ENCODE peak calls at places on chromosome 14, in four cellular contexts. U is K562, M is H1, X is SK-N-SH. T is an unnamed sample.

GRCh38 chr14:74502236-74503019 is 8.9 kb downstream of the ISCA2 start:
- DNase-seq in X (peak), U (peak), M (no peak), T (peak)

GRCh38 chr14:52063107-52063506 is 5.8 kb downstream of the NID2 start:
- DNase-seq in U (no peak), M (no peak), X (peak), T (no peak)

GRCh38 chr14:104285483-104285790 is 147.1 kb downstream of the KIF26A start:
- DNase-seq in M (no peak), X (peak), U (no peak), T (no peak)

GRCh38 chr14:82447586-82447985 is 913.9 kb upstream of the SEL1L start:
- DNase-seq in X (no peak), U (no peak), M (no peak), T (no peak)

GRCh38 chr14:21860172-21860571 is 186.6 kb upstream of the OR4E1 start:
- DNase-seq in M (no peak), U (peak), X (peak), T (peak)

GRCh38 chr14:81265641-81266169 is 44.9 kb upstream of the GTF2A1 start:
- DNase-seq in U (no peak), X (no peak), M (no peak), T (no peak)

GRCh38 chr14:102998393-102998792 is 59.0 kb downstream of the CDC42BPB start:
- DNase-seq in M (no peak), X (no peak), U (no peak), T (no peak)

GRCh38 chr14:103189481-103190470 is 66.5 kb downstream of the TNFAIP2 start:
- DNase-seq in U (no peak), X (no peak), M (no peak), T (peak)

GRCh38 chr14:61215222-61216010 is 65.7 kb downstream of the TMEM30B start:
- DNase-seq in X (no peak), U (no peak), M (no peak), T (no peak)

GRCh38 chr14:105010891-105011291 is 10.0 kb downstream of the CDCA4 start:
- DNase-seq in U (no peak), X (no peak), M (no peak), T (no peak)

GRCh38 chr14:21768116-21768874 is 94.7 kb upstream of the OR4E1 start:
- DNase-seq in M (no peak), U (peak), X (peak), T (no peak)

GRCh38 chr14:100864960-100865681 is 38.4 kb downstream of the RTL1 start:
- DNase-seq in U (no peak), M (no peak), X (no peak), T (no peak)

GRCh38 chr14:87824261-87824660 is 168.7 kb downstream of the GALC start:
- DNase-seq in M (no peak), X (peak), U (no peak), T (no peak)

GRCh38 chr14:71713061-71713850 is 219.0 kb upstream of the RGS6 start:
- DNase-seq in X (no peak), U (no peak), M (no peak), T (no peak)

GRCh38 chr14:91317381-91318313 is 73.1 kb upstream of the GPR68 start:
- DNase-seq in X (no peak), M (no peak), U (peak), T (no peak)

GRCh38 chr14:104548802-104549535 is 30.6 kb upstream of the C14orf180 start:
- DNase-seq in U (no peak), X (no peak), M (no peak), T (no peak)

GRCh38 chr14:94601961-94602391 is 10.2 kb upstream of the SERPINA3 start:
- DNase-seq in M (no peak), U (no peak), X (no peak), T (no peak)

GRCh38 chr14:48563465-48563864 is 888.1 kb upstream of the MDGA2 start:
- DNase-seq in M (no peak), X (no peak), U (no peak), T (no peak)

GRCh38 chr14:51873221-51873893 is 12.9 kb downstream of the GNG2 start:
- DNase-seq in X (peak), U (no peak), M (no peak), T (no peak)

GRCh38 chr14:22849212-22849819 is 12.9 kb downstream of the MMP14 start:
- DNase-seq in M (no peak), X (peak), U (no peak), T (no peak)

GRCh38 chr14:52043690-52044089 is 25.2 kb downstream of the NID2 start:
- DNase-seq in M (no peak), U (peak), X (peak), T (peak)

GRCh38 chr14:36981832-36982528 is 190.4 kb downstream of the SLC25A21 start:
- DNase-seq in M (no peak), U (no peak), X (no peak), T (no peak)

GRCh38 chr14:105602799-105603763 is 76.7 kb downstream of the TMEM121 start:
- DNase-seq in X (no peak), M (no peak), U (peak), T (no peak)

GRCh38 chr14:39974036-39974435 is 541.8 kb upstream of the FBXO33 start:
- DNase-seq in U (no peak), X (no peak), M (no peak), T (no peak)

GRCh38 chr14:101134851-101135486 is 231.4 kb upstream of the RTL1 start:
- DNase-seq in M (no peak), X (no peak), U (no peak), T (no peak)

GRCh38 chr14:104098272-104099095 is 13.0 kb downstream of the ASPG start:
- DNase-seq in M (no peak), X (no peak), U (no peak), T (no peak)

GRCh38 chr14:54658836-54659235 is 91.9 kb downstream of the SAMD4A start:
- DNase-seq in U (no peak), M (no peak), X (no peak), T (no peak)

GRCh38 chr14:45112886-45113772 is 21.2 kb downstream of the FKBP3 start:
- DNase-seq in U (no peak), M (no peak), X (no peak), T (no peak)
- TF ChIP-seq TEAD4 in U (no peak), M (no peak), X (no peak), T (no peak)

GRCh38 chr14:76205708-76206107 is 54.0 kb downstream of the GPATCH2L start:
- DNase-seq in X (no peak), M (no peak), U (no peak), T (no peak)

GRCh38 chr14:76204436-76205230 is 52.9 kb downstream of the GPATCH2L start:
- DNase-seq in X (no peak), U (no peak), M (no peak), T (no peak)

GRCh38 chr14:76203086-76204001 is 51.6 kb downstream of the GPATCH2L start:
- DNase-seq in X (no peak), U (no peak), M (peak), T (no peak)

GRCh38 chr14:76196980-76197379 is 45.3 kb downstream of the GPATCH2L start:
- DNase-seq in X (no peak), M (no peak), U (no peak), T (no peak)

DNA sequence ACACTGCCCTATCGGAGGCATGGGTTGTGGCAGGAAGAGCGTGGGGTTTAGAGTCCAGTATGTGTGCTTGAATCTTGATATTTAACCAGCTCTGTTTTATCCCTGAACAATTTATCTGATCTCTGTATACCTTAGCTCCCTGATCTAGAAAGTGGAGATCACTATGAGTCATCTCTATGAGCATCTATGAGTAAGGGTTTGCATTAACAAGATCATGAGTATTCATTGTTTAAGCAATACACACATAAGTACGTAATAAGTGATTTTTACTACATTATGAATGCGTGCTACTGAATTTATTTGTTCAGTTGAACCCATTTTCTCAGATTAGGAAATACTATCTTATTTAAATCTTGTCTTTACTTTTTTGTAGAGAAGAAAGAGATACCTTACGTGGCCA is 49.4 kb downstream of the GPATCH2L start:
- DNase-seq in X (no peak), U (no peak), M (no peak), T (no peak)
- TF ChIP-seq TEAD4 in X (no peak), U (no peak), M (no peak), T (no peak)

DNA sequence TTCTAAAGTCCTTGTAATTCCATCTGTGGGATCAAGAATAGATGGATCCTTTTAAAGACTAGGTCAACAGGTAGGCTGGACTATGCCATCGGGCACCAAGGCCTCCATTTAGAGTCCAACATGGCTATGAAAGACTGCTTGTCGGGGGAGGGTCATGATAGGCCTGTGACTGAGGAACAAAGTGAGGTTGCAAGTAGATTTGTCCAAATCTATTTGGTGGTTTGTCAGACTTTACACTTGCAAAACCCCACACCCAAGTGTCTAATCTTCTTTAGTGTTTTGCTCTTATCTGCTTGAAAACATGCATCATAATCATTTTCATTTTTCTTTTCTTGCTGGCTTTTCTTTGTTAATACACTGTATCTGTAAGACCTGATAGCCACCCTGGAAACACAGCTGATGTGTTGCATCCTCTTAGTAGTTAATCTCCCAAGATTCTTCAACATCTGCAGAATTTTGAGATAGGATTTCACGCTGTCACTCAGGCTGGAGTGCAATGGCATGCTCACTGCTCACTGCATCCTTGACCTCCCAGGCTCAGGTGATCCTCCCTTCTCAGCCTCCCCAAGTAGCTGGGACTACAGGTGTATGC is 50.3 kb downstream of the TDP1 start:
- DNase-seq in M (no peak), U (peak), X (no peak), T (no peak)
- TF ChIP-seq TEAD4 in M (no peak), U (no peak), X (no peak), T (no peak)

GRCh38 chr14:97270308-97270707 is 473.1 kb downstream of the VRK1 start:
- DNase-seq in X (no peak), M (no peak), U (no peak), T (no peak)
- TF ChIP-seq TEAD4 in X (no peak), M (no peak), U (no peak), T (no peak)

GRCh38 chr14:92613008-92613658 is 99.6 kb downstream of the RIN3 start:
- DNase-seq in M (peak), U (peak), X (peak), T (peak)
- TF ChIP-seq TEAD4 in M (peak), U (no peak), X (no peak), T (no peak)

DNA sequence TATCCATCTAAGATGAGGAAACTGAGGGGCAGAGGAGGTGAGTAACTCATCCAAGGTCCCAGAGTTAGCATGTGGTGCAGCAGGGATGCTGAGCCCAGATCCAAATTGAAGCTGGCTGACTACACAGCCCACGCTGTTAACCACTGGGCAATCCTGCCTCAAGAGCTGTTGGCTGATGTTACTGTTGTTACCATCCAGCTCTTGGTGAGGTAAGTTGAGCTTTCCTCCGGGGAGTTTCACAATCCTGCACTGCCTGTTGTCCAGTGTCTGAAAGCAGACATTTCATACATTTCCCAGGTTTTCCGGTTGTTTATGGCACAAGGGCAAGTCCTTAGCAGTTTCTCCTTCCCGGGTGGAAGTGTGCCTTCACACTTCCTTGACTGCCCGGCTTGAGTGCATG is 14.5 kb downstream of the CYP46A1 start:
- DNase-seq in U (no peak), M (no peak), X (no peak), T (no peak)
- TF ChIP-seq TEAD4 in U (no peak), M (no peak), X (no peak), T (no peak)

DNA sequence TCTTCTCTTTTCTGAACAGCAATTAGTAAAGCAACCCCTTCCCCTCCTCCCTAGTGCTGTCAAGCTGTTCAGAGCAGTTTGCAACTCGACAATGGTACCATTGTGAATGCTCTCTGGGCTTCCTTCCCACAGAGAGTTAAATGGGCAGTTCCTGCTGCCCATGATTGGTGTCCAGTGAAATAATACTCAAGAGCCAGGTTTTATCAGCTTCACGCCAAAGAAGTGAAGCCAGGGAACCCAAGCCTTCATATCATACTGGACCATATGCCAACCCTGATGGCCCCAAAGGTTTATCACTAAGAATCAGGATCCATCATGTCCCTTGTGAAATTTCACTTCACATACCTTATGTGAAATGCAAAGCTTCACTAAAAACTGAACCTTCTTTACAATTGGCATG is 24.7 kb downstream of the INSM2 start:
- DNase-seq in X (no peak), M (no peak), U (no peak), T (no peak)
- TF ChIP-seq TEAD4 in X (no peak), M (no peak), U (no peak), T (no peak)

T was measured in WTC11.